ENCODE peak calls at places on chromosome 6, in nine cellular contexts. One of them, this sample, is unnamed.

GRCh38 chr6:158415666-158416065 is 103.4 kb downstream of the TULP4 start:
- DNase-seq in stimulated activated CD8-positive, alpha-beta memory T cell treated with anti-CD3 and anti-CD28 coated beads, Interleukin-4, amount 100 ng/mL, for 48 hours: no peak
- DNase-seq in iPS DF 19.7: no peak
- DNase-seq in cardiac muscle cell: peak
- DNase-seq in HFF-Myc: no peak
- DNase-seq in CD8-positive, alpha-beta memory T cell: no peak
- DNase-seq in CD4-positive, CD25-positive, alpha-beta regulatory T cell: no peak
- DNase-seq in ACHN: no peak
- DNase-seq in D341Med: no peak
- DNase-seq in this sample: no peak

GRCh38 chr6:19866900-19867627 is 29.9 kb downstream of the ID4 start:
- DNase-seq in stimulated activated CD8-positive, alpha-beta memory T cell treated with anti-CD3 and anti-CD28 coated beads, Interleukin-4, amount 100 ng/mL, for 48 hours: no peak
- DNase-seq in iPS DF 19.7: no peak
- DNase-seq in cardiac muscle cell: peak
- DNase-seq in HFF-Myc: peak
- DNase-seq in CD8-positive, alpha-beta memory T cell: no peak
- DNase-seq in CD4-positive, CD25-positive, alpha-beta regulatory T cell: no peak
- DNase-seq in ACHN: no peak
- DNase-seq in D341Med: no peak
- DNase-seq in this sample: no peak

GRCh38 chr6:169723200-169723909 is 945 bp downstream of the PHF10 start:
- DNase-seq in stimulated activated CD8-positive, alpha-beta memory T cell treated with anti-CD3 and anti-CD28 coated beads, Interleukin-4, amount 100 ng/mL, for 48 hours: peak
- DNase-seq in iPS DF 19.7: no peak
- DNase-seq in cardiac muscle cell: peak
- DNase-seq in HFF-Myc: no peak
- DNase-seq in CD8-positive, alpha-beta memory T cell: peak
- DNase-seq in CD4-positive, CD25-positive, alpha-beta regulatory T cell: peak
- DNase-seq in ACHN: peak
- DNase-seq in D341Med: peak
- DNase-seq in this sample: peak

GRCh38 chr6:156890627-156891300 is 113.6 kb downstream of the ARID1B start:
- DNase-seq in stimulated activated CD8-positive, alpha-beta memory T cell treated with anti-CD3 and anti-CD28 coated beads, Interleukin-4, amount 100 ng/mL, for 48 hours: no peak
- DNase-seq in iPS DF 19.7: no peak
- DNase-seq in cardiac muscle cell: no peak
- DNase-seq in HFF-Myc: no peak
- DNase-seq in CD8-positive, alpha-beta memory T cell: no peak
- DNase-seq in CD4-positive, CD25-positive, alpha-beta regulatory T cell: no peak
- DNase-seq in ACHN: no peak
- DNase-seq in D341Med: no peak
- DNase-seq in this sample: no peak

GRCh38 chr6:54874349-54875048 is 27.9 kb downstream of the FAM83B start:
- DNase-seq in stimulated activated CD8-positive, alpha-beta memory T cell treated with anti-CD3 and anti-CD28 coated beads, Interleukin-4, amount 100 ng/mL, for 48 hours: no peak
- DNase-seq in iPS DF 19.7: no peak
- DNase-seq in cardiac muscle cell: no peak
- DNase-seq in HFF-Myc: no peak
- DNase-seq in CD8-positive, alpha-beta memory T cell: no peak
- DNase-seq in CD4-positive, CD25-positive, alpha-beta regulatory T cell: no peak
- DNase-seq in ACHN: no peak
- DNase-seq in D341Med: no peak
- DNase-seq in this sample: no peak

GRCh38 chr6:116492331-116493067 is 18.9 kb upstream of the CALHM5 start:
- DNase-seq in stimulated activated CD8-positive, alpha-beta memory T cell treated with anti-CD3 and anti-CD28 coated beads, Interleukin-4, amount 100 ng/mL, for 48 hours: no peak
- DNase-seq in iPS DF 19.7: no peak
- DNase-seq in cardiac muscle cell: peak
- DNase-seq in HFF-Myc: no peak
- DNase-seq in CD8-positive, alpha-beta memory T cell: no peak
- DNase-seq in CD4-positive, CD25-positive, alpha-beta regulatory T cell: no peak
- DNase-seq in ACHN: no peak
- DNase-seq in D341Med: no peak
- DNase-seq in this sample: no peak

GRCh38 chr6:57268294-57268640 is 46.2 kb upstream of the RAB23 start:
- DNase-seq in stimulated activated CD8-positive, alpha-beta memory T cell treated with anti-CD3 and anti-CD28 coated beads, Interleukin-4, amount 100 ng/mL, for 48 hours: no peak
- DNase-seq in iPS DF 19.7: no peak
- DNase-seq in cardiac muscle cell: no peak
- DNase-seq in HFF-Myc: no peak
- DNase-seq in CD8-positive, alpha-beta memory T cell: no peak
- DNase-seq in CD4-positive, CD25-positive, alpha-beta regulatory T cell: no peak
- DNase-seq in ACHN: no peak
- DNase-seq in D341Med: no peak
- DNase-seq in this sample: no peak

GRCh38 chr6:110859335-110859792 is 15.2 kb upstream of the AMD1 start:
- DNase-seq in stimulated activated CD8-positive, alpha-beta memory T cell treated with anti-CD3 and anti-CD28 coated beads, Interleukin-4, amount 100 ng/mL, for 48 hours: no peak
- DNase-seq in iPS DF 19.7: no peak
- DNase-seq in cardiac muscle cell: no peak
- DNase-seq in HFF-Myc: no peak
- DNase-seq in CD8-positive, alpha-beta memory T cell: no peak
- DNase-seq in CD4-positive, CD25-positive, alpha-beta regulatory T cell: no peak
- DNase-seq in ACHN: no peak
- DNase-seq in D341Med: no peak
- DNase-seq in this sample: no peak

GRCh38 chr6:25570608-25571007 is 81.4 kb upstream of the SCGN start:
- DNase-seq in stimulated activated CD8-positive, alpha-beta memory T cell treated with anti-CD3 and anti-CD28 coated beads, Interleukin-4, amount 100 ng/mL, for 48 hours: no peak
- DNase-seq in iPS DF 19.7: no peak
- DNase-seq in cardiac muscle cell: no peak
- DNase-seq in HFF-Myc: no peak
- DNase-seq in CD8-positive, alpha-beta memory T cell: no peak
- DNase-seq in CD4-positive, CD25-positive, alpha-beta regulatory T cell: no peak
- DNase-seq in ACHN: no peak
- DNase-seq in D341Med: no peak
- DNase-seq in this sample: no peak

GRCh38 chr6:42450314-42451145 is 1.2 kb downstream of the TRERF1 start:
- DNase-seq in stimulated activated CD8-positive, alpha-beta memory T cell treated with anti-CD3 and anti-CD28 coated beads, Interleukin-4, amount 100 ng/mL, for 48 hours: peak
- DNase-seq in iPS DF 19.7: no peak
- DNase-seq in cardiac muscle cell: peak
- DNase-seq in HFF-Myc: no peak
- DNase-seq in CD8-positive, alpha-beta memory T cell: peak
- DNase-seq in CD4-positive, CD25-positive, alpha-beta regulatory T cell: no peak
- DNase-seq in ACHN: peak
- DNase-seq in D341Med: no peak
- DNase-seq in this sample: peak

GRCh38 chr6:159978291-159979135 is 9.6 kb downstream of the IGF2R start:
- DNase-seq in stimulated activated CD8-positive, alpha-beta memory T cell treated with anti-CD3 and anti-CD28 coated beads, Interleukin-4, amount 100 ng/mL, for 48 hours: peak
- DNase-seq in iPS DF 19.7: no peak
- DNase-seq in cardiac muscle cell: no peak
- DNase-seq in HFF-Myc: no peak
- DNase-seq in CD8-positive, alpha-beta memory T cell: no peak
- DNase-seq in CD4-positive, CD25-positive, alpha-beta regulatory T cell: no peak
- DNase-seq in ACHN: peak
- DNase-seq in D341Med: no peak
- DNase-seq in this sample: no peak

GRCh38 chr6:26497610-26498009 is 2.5 kb upstream of the BTN1A1 start:
- DNase-seq in stimulated activated CD8-positive, alpha-beta memory T cell treated with anti-CD3 and anti-CD28 coated beads, Interleukin-4, amount 100 ng/mL, for 48 hours: no peak
- DNase-seq in iPS DF 19.7: no peak
- DNase-seq in cardiac muscle cell: no peak
- DNase-seq in HFF-Myc: no peak
- DNase-seq in CD8-positive, alpha-beta memory T cell: no peak
- DNase-seq in CD4-positive, CD25-positive, alpha-beta regulatory T cell: no peak
- DNase-seq in ACHN: no peak
- DNase-seq in D341Med: no peak
- DNase-seq in this sample: no peak

GRCh38 chr6:33297956-33298772 is 578 bp downstream of the RGL2 start:
- DNase-seq in stimulated activated CD8-positive, alpha-beta memory T cell treated with anti-CD3 and anti-CD28 coated beads, Interleukin-4, amount 100 ng/mL, for 48 hours: peak
- DNase-seq in iPS DF 19.7: no peak
- DNase-seq in cardiac muscle cell: peak
- DNase-seq in HFF-Myc: no peak
- DNase-seq in CD8-positive, alpha-beta memory T cell: peak
- DNase-seq in CD4-positive, CD25-positive, alpha-beta regulatory T cell: peak
- DNase-seq in ACHN: peak
- DNase-seq in D341Med: peak
- DNase-seq in this sample: peak

GRCh38 chr6:4607793-4608192 is 168.4 kb upstream of the CDYL start:
- DNase-seq in stimulated activated CD8-positive, alpha-beta memory T cell treated with anti-CD3 and anti-CD28 coated beads, Interleukin-4, amount 100 ng/mL, for 48 hours: no peak
- DNase-seq in iPS DF 19.7: no peak
- DNase-seq in cardiac muscle cell: no peak
- DNase-seq in HFF-Myc: no peak
- DNase-seq in CD8-positive, alpha-beta memory T cell: no peak
- DNase-seq in CD4-positive, CD25-positive, alpha-beta regulatory T cell: no peak
- DNase-seq in ACHN: no peak
- DNase-seq in D341Med: no peak
- DNase-seq in this sample: no peak

GRCh38 chr6:72418495-72418894 is 203.4 kb upstream of the KCNQ5 start:
- DNase-seq in stimulated activated CD8-positive, alpha-beta memory T cell treated with anti-CD3 and anti-CD28 coated beads, Interleukin-4, amount 100 ng/mL, for 48 hours: no peak
- DNase-seq in iPS DF 19.7: no peak
- DNase-seq in cardiac muscle cell: peak
- DNase-seq in HFF-Myc: peak
- DNase-seq in CD8-positive, alpha-beta memory T cell: no peak
- DNase-seq in CD4-positive, CD25-positive, alpha-beta regulatory T cell: no peak
- DNase-seq in ACHN: no peak
- DNase-seq in D341Med: peak
- DNase-seq in this sample: no peak

GRCh38 chr6:110190726-110191125 is 10.5 kb downstream of the CDC40 start:
- DNase-seq in stimulated activated CD8-positive, alpha-beta memory T cell treated with anti-CD3 and anti-CD28 coated beads, Interleukin-4, amount 100 ng/mL, for 48 hours: no peak
- DNase-seq in iPS DF 19.7: no peak
- DNase-seq in cardiac muscle cell: no peak
- DNase-seq in HFF-Myc: no peak
- DNase-seq in CD8-positive, alpha-beta memory T cell: no peak
- DNase-seq in CD4-positive, CD25-positive, alpha-beta regulatory T cell: no peak
- DNase-seq in ACHN: no peak
- DNase-seq in D341Med: no peak
- DNase-seq in this sample: no peak

GRCh38 chr6:113184291-113184690 is 672.9 kb upstream of the MARCKS start:
- DNase-seq in stimulated activated CD8-positive, alpha-beta memory T cell treated with anti-CD3 and anti-CD28 coated beads, Interleukin-4, amount 100 ng/mL, for 48 hours: no peak
- DNase-seq in iPS DF 19.7: no peak
- DNase-seq in cardiac muscle cell: peak
- DNase-seq in HFF-Myc: no peak
- DNase-seq in CD8-positive, alpha-beta memory T cell: no peak
- DNase-seq in CD4-positive, CD25-positive, alpha-beta regulatory T cell: no peak
- DNase-seq in ACHN: no peak
- DNase-seq in D341Med: no peak
- DNase-seq in this sample: no peak

GRCh38 chr6:169863149-169863525 is 111.7 kb downstream of the ERMARD start:
- DNase-seq in stimulated activated CD8-positive, alpha-beta memory T cell treated with anti-CD3 and anti-CD28 coated beads, Interleukin-4, amount 100 ng/mL, for 48 hours: no peak
- DNase-seq in iPS DF 19.7: no peak
- DNase-seq in cardiac muscle cell: no peak
- DNase-seq in HFF-Myc: no peak
- DNase-seq in CD8-positive, alpha-beta memory T cell: no peak
- DNase-seq in CD4-positive, CD25-positive, alpha-beta regulatory T cell: no peak
- DNase-seq in ACHN: no peak
- DNase-seq in D341Med: peak
- DNase-seq in this sample: no peak

GRCh38 chr6:84447651-84448050 is 220.2 kb upstream of the CEP162 start:
- DNase-seq in stimulated activated CD8-positive, alpha-beta memory T cell treated with anti-CD3 and anti-CD28 coated beads, Interleukin-4, amount 100 ng/mL, for 48 hours: no peak
- DNase-seq in iPS DF 19.7: no peak
- DNase-seq in cardiac muscle cell: no peak
- DNase-seq in HFF-Myc: no peak
- DNase-seq in CD8-positive, alpha-beta memory T cell: no peak
- DNase-seq in CD4-positive, CD25-positive, alpha-beta regulatory T cell: no peak
- DNase-seq in ACHN: no peak
- DNase-seq in D341Med: no peak
- DNase-seq in this sample: no peak

GRCh38 chr6:37078814-37079213 is 73.4 kb downstream of the FGD2 start:
- DNase-seq in stimulated activated CD8-positive, alpha-beta memory T cell treated with anti-CD3 and anti-CD28 coated beads, Interleukin-4, amount 100 ng/mL, for 48 hours: no peak
- DNase-seq in iPS DF 19.7: no peak
- DNase-seq in cardiac muscle cell: no peak
- DNase-seq in HFF-Myc: no peak
- DNase-seq in CD8-positive, alpha-beta memory T cell: no peak
- DNase-seq in CD4-positive, CD25-positive, alpha-beta regulatory T cell: no peak
- DNase-seq in ACHN: no peak
- DNase-seq in D341Med: no peak
- DNase-seq in this sample: no peak

GRCh38 chr6:19719691-19720127 is 117.5 kb upstream of the ID4 start:
- DNase-seq in stimulated activated CD8-positive, alpha-beta memory T cell treated with anti-CD3 and anti-CD28 coated beads, Interleukin-4, amount 100 ng/mL, for 48 hours: no peak
- DNase-seq in iPS DF 19.7: no peak
- DNase-seq in cardiac muscle cell: peak
- DNase-seq in HFF-Myc: peak
- DNase-seq in CD8-positive, alpha-beta memory T cell: no peak
- DNase-seq in CD4-positive, CD25-positive, alpha-beta regulatory T cell: no peak
- DNase-seq in ACHN: no peak
- DNase-seq in D341Med: peak
- DNase-seq in this sample: peak

GRCh38 chr6:170266061-170266825 is 24.6 kb downstream of the DLL1 start:
- DNase-seq in stimulated activated CD8-positive, alpha-beta memory T cell treated with anti-CD3 and anti-CD28 coated beads, Interleukin-4, amount 100 ng/mL, for 48 hours: no peak
- DNase-seq in iPS DF 19.7: no peak
- DNase-seq in cardiac muscle cell: peak
- DNase-seq in HFF-Myc: no peak
- DNase-seq in CD8-positive, alpha-beta memory T cell: no peak
- DNase-seq in CD4-positive, CD25-positive, alpha-beta regulatory T cell: no peak
- DNase-seq in ACHN: no peak
- DNase-seq in D341Med: no peak
- DNase-seq in this sample: no peak

GRCh38 chr6:127879685-127880084 is 21.2 kb downstream of the THEMIS start:
- DNase-seq in stimulated activated CD8-positive, alpha-beta memory T cell treated with anti-CD3 and anti-CD28 coated beads, Interleukin-4, amount 100 ng/mL, for 48 hours: peak
- DNase-seq in iPS DF 19.7: peak
- DNase-seq in cardiac muscle cell: peak
- DNase-seq in HFF-Myc: no peak
- DNase-seq in CD8-positive, alpha-beta memory T cell: peak
- DNase-seq in CD4-positive, CD25-positive, alpha-beta regulatory T cell: no peak
- DNase-seq in ACHN: no peak
- DNase-seq in D341Med: no peak
- DNase-seq in this sample: peak

GRCh38 chr6:105596284-105596755 is 193.4 kb upstream of the PREP start:
- DNase-seq in stimulated activated CD8-positive, alpha-beta memory T cell treated with anti-CD3 and anti-CD28 coated beads, Interleukin-4, amount 100 ng/mL, for 48 hours: no peak
- DNase-seq in iPS DF 19.7: no peak
- DNase-seq in cardiac muscle cell: peak
- DNase-seq in HFF-Myc: peak
- DNase-seq in CD8-positive, alpha-beta memory T cell: no peak
- DNase-seq in CD4-positive, CD25-positive, alpha-beta regulatory T cell: no peak
- DNase-seq in ACHN: peak
- DNase-seq in D341Med: no peak
- DNase-seq in this sample: no peak

GRCh38 chr6:28589952-28590340 is 64.3 kb downstream of the GPX5 start:
- DNase-seq in stimulated activated CD8-positive, alpha-beta memory T cell treated with anti-CD3 and anti-CD28 coated beads, Interleukin-4, amount 100 ng/mL, for 48 hours: no peak
- DNase-seq in iPS DF 19.7: no peak
- DNase-seq in cardiac muscle cell: no peak
- DNase-seq in HFF-Myc: no peak
- DNase-seq in CD8-positive, alpha-beta memory T cell: no peak
- DNase-seq in CD4-positive, CD25-positive, alpha-beta regulatory T cell: no peak
- DNase-seq in ACHN: no peak
- DNase-seq in D341Med: peak
- DNase-seq in this sample: peak

GRCh38 chr6:31713991-31714684 is 1.0 kb upstream of the LY6G6D start:
- DNase-seq in stimulated activated CD8-positive, alpha-beta memory T cell treated with anti-CD3 and anti-CD28 coated beads, Interleukin-4, amount 100 ng/mL, for 48 hours: no peak
- DNase-seq in iPS DF 19.7: no peak
- DNase-seq in cardiac muscle cell: no peak
- DNase-seq in HFF-Myc: no peak
- DNase-seq in CD8-positive, alpha-beta memory T cell: no peak
- DNase-seq in CD4-positive, CD25-positive, alpha-beta regulatory T cell: no peak
- DNase-seq in ACHN: no peak
- DNase-seq in D341Med: no peak
- DNase-seq in this sample: no peak

GRCh38 chr6:117906905-117907599 is at the start of gene SLC35F1:
- DNase-seq in stimulated activated CD8-positive, alpha-beta memory T cell treated with anti-CD3 and anti-CD28 coated beads, Interleukin-4, amount 100 ng/mL, for 48 hours: peak
- DNase-seq in iPS DF 19.7: peak
- DNase-seq in cardiac muscle cell: peak
- DNase-seq in HFF-Myc: no peak
- DNase-seq in CD8-positive, alpha-beta memory T cell: no peak
- DNase-seq in CD4-positive, CD25-positive, alpha-beta regulatory T cell: peak
- DNase-seq in ACHN: peak
- DNase-seq in D341Med: peak
- DNase-seq in this sample: peak

GRCh38 chr6:91965872-91966271 is 1379.0 kb upstream of the MAP3K7 start:
- DNase-seq in stimulated activated CD8-positive, alpha-beta memory T cell treated with anti-CD3 and anti-CD28 coated beads, Interleukin-4, amount 100 ng/mL, for 48 hours: no peak
- DNase-seq in iPS DF 19.7: no peak
- DNase-seq in cardiac muscle cell: no peak
- DNase-seq in HFF-Myc: no peak
- DNase-seq in CD8-positive, alpha-beta memory T cell: no peak
- DNase-seq in CD4-positive, CD25-positive, alpha-beta regulatory T cell: no peak
- DNase-seq in ACHN: no peak
- DNase-seq in D341Med: no peak
- DNase-seq in this sample: no peak